ENCODE peak calls at places on chromosome 6, in nine cellular contexts. B, A, V, Z, U, N, F, G and I are unnamed samples.

GRCh38 chr6:16092990-16093389 is 35.9 kb upstream of the MYLIP start:
- DNase-seq in B (no peak), A (no peak), V (no peak), Z (no peak), U (no peak), N (no peak), F (no peak), G (no peak), I (no peak)

GRCh38 chr6:39962831-39963230 is 28.6 kb upstream of the MOCS1 start:
- DNase-seq in B (no peak), A (peak), V (peak), Z (no peak), U (no peak), N (peak), F (no peak), G (no peak), I (no peak)

GRCh38 chr6:141830530-141830929 is 302.2 kb upstream of the GJE1 start:
- DNase-seq in B (no peak), A (no peak), V (no peak), Z (no peak), U (no peak), N (no peak), F (no peak), G (no peak), I (no peak)

GRCh38 chr6:42197574-42198362 is 3.0 kb upstream of the GUCA1B start:
- DNase-seq in B (peak), A (peak), V (peak), Z (no peak), U (no peak), N (peak), F (peak), G (no peak), I (no peak)

GRCh38 chr6:96022225-96022624 is 6.5 kb downstream of the FUT9 start:
- DNase-seq in B (no peak), A (no peak), V (peak), Z (no peak), U (no peak), N (no peak), F (no peak), G (no peak), I (no peak)

GRCh38 chr6:37451411-37452273 is 18.6 kb downstream of the CMTR1 start:
- DNase-seq in B (peak), A (no peak), V (no peak), Z (peak), U (no peak), N (no peak), F (no peak), G (no peak), I (no peak)

GRCh38 chr6:11437824-11438459 is 99.6 kb upstream of the TMEM170B start:
- DNase-seq in B (peak), A (no peak), V (peak), Z (no peak), U (no peak), N (no peak), F (no peak), G (no peak), I (no peak)

GRCh38 chr6:26016326-26017275 is 54.0 kb downstream of the TRIM38 start:
- DNase-seq in B (peak), A (no peak), V (no peak), Z (no peak), U (no peak), N (no peak), F (no peak), G (peak), I (no peak)

DNA sequence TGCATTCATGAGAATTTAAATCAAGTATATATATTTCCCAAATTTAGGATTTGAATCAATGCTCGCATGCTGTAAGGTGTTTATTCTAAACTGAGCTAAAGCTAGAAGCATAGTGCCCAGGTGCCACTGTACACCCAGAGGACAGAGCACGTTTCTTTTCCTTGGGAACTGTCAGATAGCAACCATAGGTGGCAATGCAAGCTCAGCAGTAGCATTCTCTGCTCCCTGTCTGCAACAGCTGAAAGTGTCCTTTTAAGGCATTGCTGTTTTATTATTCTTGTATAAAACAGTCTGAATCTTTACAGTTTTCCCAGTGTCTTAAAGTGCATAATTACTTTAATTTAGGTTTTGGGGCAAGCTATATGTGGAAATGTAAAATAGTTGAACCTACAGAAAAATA is 443.4 kb upstream of the MMS22L start:
- DNase-seq in B (no peak), A (peak), V (peak), Z (no peak), U (no peak), N (no peak), F (peak), G (no peak), I (no peak)
- TF ChIP-seq CTCF in B (no peak), A (peak), V (no peak), Z (no peak), U (no peak), N (peak), F (peak), G (no peak), I (no peak)

GRCh38 chr6:106617857-106618256 is 11.4 kb downstream of the RTN4IP1 start:
- DNase-seq in B (no peak), A (no peak), V (no peak), Z (no peak), U (no peak), N (no peak), F (no peak), G (no peak), I (no peak)
- H3K4me3 ChIP-seq in B (no peak), A (no peak), V (no peak), Z (no peak), U (no peak), N (no peak), F (no peak), G (no peak), I (no peak)

GRCh38 chr6:131638013-131638412 is 911 bp downstream of the ENPP3 start:
- DNase-seq in B (no peak), A (no peak), V (no peak), Z (no peak), U (no peak), N (no peak), F (no peak), G (no peak), I (no peak)

GRCh38 chr6:131631625-131632284 is 3.7 kb upstream of the MED23 start:
- DNase-seq in B (no peak), A (no peak), V (peak), Z (no peak), U (peak), N (no peak), F (no peak), G (no peak), I (no peak)

GRCh38 chr6:131636880-131637792 is at the start of gene ENPP3:
- DNase-seq in B (peak), A (peak), V (no peak), Z (no peak), U (no peak), N (no peak), F (peak), G (no peak), I (no peak)

GRCh38 chr6:131640100-131640499 is 3.0 kb downstream of the ENPP3 start:
- DNase-seq in B (no peak), A (no peak), V (no peak), Z (no peak), U (no peak), N (no peak), F (no peak), G (no peak), I (no peak)

DNA sequence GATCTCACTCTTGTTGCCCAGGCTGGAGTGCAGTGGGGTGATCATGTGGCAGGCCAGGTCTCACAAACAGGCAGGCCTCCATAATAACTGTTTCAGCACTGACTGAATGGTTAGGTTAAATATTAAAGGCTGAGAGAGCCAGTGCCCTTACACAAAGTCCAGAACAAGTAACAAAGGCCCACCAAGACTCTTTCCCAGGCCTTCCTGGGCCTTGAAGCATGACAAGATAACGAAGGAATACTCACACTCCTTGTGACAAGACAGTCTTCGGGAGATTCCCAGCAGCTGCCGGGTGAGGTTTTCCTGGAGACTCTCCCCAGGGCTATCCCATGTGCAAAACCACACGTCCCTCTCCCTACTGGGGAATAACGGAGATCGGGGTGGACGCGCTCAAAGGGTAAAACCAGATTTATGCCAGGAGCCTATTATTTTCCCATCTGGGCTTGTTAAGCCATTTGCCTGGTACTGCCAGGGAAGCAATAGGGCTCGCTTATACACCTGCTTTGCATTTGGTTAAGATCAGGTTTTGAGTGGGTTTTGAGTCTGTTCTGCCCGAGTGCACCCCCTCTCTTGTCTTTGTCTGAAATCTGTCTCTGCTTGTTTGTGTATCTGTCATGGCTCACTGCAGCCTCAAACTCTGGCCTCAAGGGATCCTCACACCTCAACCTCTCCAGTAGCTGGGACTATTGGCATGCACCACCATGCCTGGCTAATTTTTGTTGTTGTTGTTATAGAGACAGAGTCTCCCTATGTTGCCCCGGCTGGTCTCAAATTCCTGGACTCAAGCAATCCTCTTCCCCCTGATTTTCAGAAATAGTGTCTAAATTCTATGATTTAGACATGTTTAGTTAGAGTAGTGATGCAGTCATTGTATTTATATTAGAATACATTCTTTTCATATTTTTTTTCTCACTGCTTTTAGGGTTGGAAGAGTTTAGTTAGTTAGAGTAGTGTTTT is 1.4 kb upstream of the ENPP3 start:
- DNase-seq in B (no peak), A (no peak), V (no peak), Z (no peak), U (no peak), N (no peak), F (no peak), G (no peak), I (no peak)
- TF ChIP-seq CTCF in B (no peak), A (no peak), V (no peak), Z (no peak), U (no peak), N (no peak), F (no peak), G (no peak), I (no peak)

GRCh38 chr6:139832493-139832892 is 458.0 kb upstream of the CITED2 start:
- DNase-seq in B (no peak), A (no peak), V (no peak), Z (no peak), U (no peak), N (no peak), F (no peak), G (no peak), I (no peak)
- H3K4me3 ChIP-seq in B (no peak), A (no peak), V (no peak), Z (no peak), U (no peak), N (no peak), F (no peak), G (no peak), I (no peak)